ENCODE peak calls at places on chromosomes 11 and 22, in six cellular contexts. I, J, B, Z, U and X are unnamed samples.

GRCh38 chr11:118812485-118812884 is 21.5 kb upstream of the DDX6 start:
- DNase-seq in B (no peak), J (no peak), U (no peak), I (no peak), Z (no peak), X (no peak)

GRCh38 chr11:16785520-16786128 is 47.2 kb downstream of the C11orf58 start:
- DNase-seq in U (peak), B (peak), I (peak), J (peak), Z (peak), X (no peak)

GRCh38 chr22:38504731-38505594 is 1.1 kb downstream of the DDX17 start:
- DNase-seq in I (peak), U (peak), Z (peak), J (peak), B (peak), X (no peak)

GRCh38 chr11:128240546-128240945 is 346.8 kb downstream of the ETS1 start:
- DNase-seq in B (no peak), U (no peak), I (no peak), Z (no peak), J (no peak), X (no peak)

GRCh38 chr11:35287491-35287890 is 131.9 kb downstream of the SLC1A2 start:
- DNase-seq in U (no peak), B (no peak), Z (no peak), J (no peak), I (no peak), X (no peak)

GRCh38 chr11:134691474-134691873 is 279.4 kb upstream of the B3GAT1 start:
- DNase-seq in U (no peak), B (no peak), J (no peak), I (no peak), Z (no peak), X (no peak)

GRCh38 chr11:19577391-19577831 is 135.2 kb upstream of the NAV2 start:
- DNase-seq in B (no peak), U (no peak), I (no peak), Z (no peak), J (peak), X (no peak)

GRCh38 chr22:17911887-17912286 is 112.5 kb downstream of the MICAL3 start:
- DNase-seq in Z (no peak), B (peak), U (no peak), I (no peak), J (no peak), X (no peak)

GRCh38 chr22:24189249-24190158 is 8.2 kb downstream of the SUSD2 start:
- DNase-seq in Z (peak), J (peak), B (peak), I (peak), U (no peak), X (no peak)

GRCh38 chr11:83124631-83125424 is 32.1 kb upstream of the PCF11 start:
- DNase-seq in U (no peak), B (no peak), I (no peak), Z (no peak), J (no peak), X (no peak)

GRCh38 chr11:2474059-2474901 is 29.5 kb downstream of the KCNQ1 start:
- DNase-seq in Z (no peak), U (no peak), J (no peak), I (no peak), B (no peak), X (no peak)

GRCh38 chr11:19766206-19766605 is 53.6 kb downstream of the NAV2 start:
- DNase-seq in Z (no peak), U (no peak), J (peak), B (no peak), I (no peak), X (no peak)

GRCh38 chr22:27603823-27604190 is 197.7 kb downstream of the MN1 start:
- DNase-seq in J (peak), U (no peak), B (peak), Z (no peak), I (no peak), X (no peak)

GRCh38 chr22:17121235-17122195 is at the start of gene TMEM121B:
- DNase-seq in B (peak), Z (peak), J (peak), I (peak), U (no peak), X (no peak)

GRCh38 chr11:4683020-4683419 is 14.6 kb downstream of the OR51E2 start:
- DNase-seq in I (no peak), U (no peak), B (no peak), J (no peak), Z (no peak), X (no peak)

GRCh38 chr11:34411786-34412185 is 26.9 kb upstream of the CAT start:
- DNase-seq in J (no peak), Z (no peak), U (no peak), B (no peak), I (no peak), X (no peak)

GRCh38 chr11:66069715-66070603 is at the start of gene PACS1:
- DNase-seq in J (peak), I (no peak), B (peak), Z (peak), U (peak), X (peak)

GRCh38 chr22:42172385-42173172 is 42.0 kb upstream of the CYP2D6 start:
- DNase-seq in I (no peak), Z (peak), B (peak), J (no peak), U (no peak), X (no peak)

GRCh38 chr22:20494978-20495860 is at the start of gene KLHL22:
- DNase-seq in U (no peak), J (peak), I (no peak), B (peak), Z (peak), X (no peak)

GRCh38 chr11:76606102-76606793 is 64.3 kb downstream of the LRRC32 start:
- DNase-seq in B (peak), I (no peak), Z (no peak), J (no peak), U (no peak), X (no peak)

GRCh38 chr11:92681606-92682005 is 287.8 kb upstream of the MTNR1B start:
- DNase-seq in J (no peak), Z (no peak), B (no peak), U (no peak), I (no peak), X (no peak)

GRCh38 chr22:35357883-35358621 is 22.8 kb upstream of the HMOX1 start:
- DNase-seq in U (no peak), J (no peak), B (peak), Z (no peak), I (no peak), X (no peak)

GRCh38 chr22:36853407-36854099 is 7.3 kb upstream of the NCF4 start:
- DNase-seq in J (peak), U (peak), Z (peak), B (peak), I (peak), X (no peak)

GRCh38 chr11:127994736-127995135 is 592.6 kb downstream of the ETS1 start:
- DNase-seq in J (peak), B (peak), U (no peak), I (no peak), Z (no peak), X (peak)